ENCODE peak calls at places on chromosomes 3 and 15, in ten cellular contexts. C is upper lobe of right lung; S is pancreas; Y is transverse colon; O is IMR-90; Q is heart left ventricle; W is CD8-positive, alpha-beta T cell; F is GM23338; M is uterus; R is Peyer's patch. L is an unnamed sample. For H3K36me3 and H3K27me3, the result is how much of the 10 kb centered on the place peaks cover.

GRCh38 chr3:44242716-44243115 is 1.0 kb downstream of the TOPAZ1 start:
- DNase-seq in C (no peak), O (no peak), W (no peak), S (no peak), Y (no peak), M (no peak), R (no peak), Q (no peak), F (no peak), L (no peak)

GRCh38 chr3:72345237-72345878 is 502.9 kb downstream of the SHQ1 start:
- DNase-seq in M (no peak), W (no peak), R (no peak), O (no peak), F (no peak), Q (no peak), C (no peak), S (no peak), Y (no peak), L (no peak)

GRCh38 chr3:105108823-105109222 is 257.9 kb upstream of the ALCAM start:
- DNase-seq in Y (no peak), S (no peak), M (no peak), W (no peak), C (no peak), O (no peak), R (no peak), F (no peak), Q (no peak), L (no peak)

GRCh38 chr3:113747719-113748046 is 848 bp downstream of the ATP6V1A start:
- DNase-seq in O (no peak), W (no peak), Q (no peak), R (no peak), S (no peak), M (no peak), F (no peak), Y (no peak), C (no peak), L (no peak)

GRCh38 chr3:16820485-16820884 is 64.3 kb upstream of the PLCL2 start:
- DNase-seq in R (no peak), Y (no peak), S (no peak), C (no peak), Q (no peak), F (no peak), O (no peak), M (no peak), W (no peak), L (no peak)

GRCh38 chr3:29324180-29324651 is 43.3 kb downstream of the RBMS3 start:
- DNase-seq in Y (peak), R (peak), C (peak), S (no peak), O (peak), F (no peak), M (peak), Q (peak), W (no peak), L (peak)

GRCh38 chr15:73988075-73988969 is 3.8 kb downstream of the STOML1 start:
- DNase-seq in F (no peak), S (no peak), C (no peak), R (no peak), W (no peak), O (peak), Y (no peak), M (no peak), Q (no peak), L (no peak)

GRCh38 chr3:132347095-132347494 is 29.9 kb downstream of the ACP3 start:
- DNase-seq in Y (no peak), R (no peak), F (no peak), M (no peak), O (no peak), C (no peak), W (no peak), S (peak), Q (no peak), L (no peak)

GRCh38 chr15:59420986-59421618 is 16.9 kb upstream of the FAM81A start:
- DNase-seq in O (peak), W (no peak), C (no peak), S (no peak), R (no peak), Q (no peak), F (peak), Y (no peak), M (no peak), L (no peak)

GRCh38 chr3:119356646-119357045 is 62.5 kb downstream of the ARHGAP31 start:
- DNase-seq in W (no peak), M (no peak), F (no peak), C (no peak), Y (no peak), O (no peak), S (no peak), Q (no peak), R (no peak), L (no peak)

GRCh38 chr3:48962939-48963338 is 27.1 kb upstream of the P4HTM start:
- DNase-seq in C (no peak), R (no peak), W (no peak), M (no peak), O (no peak), S (no peak), Q (no peak), F (peak), Y (no peak), L (no peak)

GRCh38 chr3:49470714-49471420 is 800 bp downstream of the DAG1 start:
- DNase-seq in M (peak), O (no peak), F (no peak), R (no peak), Y (no peak), S (no peak), Q (no peak), C (no peak), W (no peak), L (no peak)

GRCh38 chr3:115099115-115099884 is 47.8 kb downstream of the ZBTB20 start:
- DNase-seq in C (no peak), Y (no peak), M (no peak), W (no peak), F (no peak), S (no peak), O (peak), Q (no peak), R (no peak), L (no peak)

GRCh38 chr15:59741274-59741906 is 52.3 kb upstream of the BNIP2 start:
- DNase-seq in R (no peak), Y (no peak), F (peak), O (no peak), M (no peak), W (no peak), Q (no peak), S (no peak), C (no peak), L (no peak)

GRCh38 chr15:68700395-68701123 is 120.1 kb downstream of the ANP32A start:
- DNase-seq in C (no peak), R (no peak), M (peak), S (no peak), Y (peak), W (no peak), O (peak), Q (peak), F (peak), L (peak)

GRCh38 chr15:34335176-34335575 is 2.4 kb downstream of the SLC12A6 start:
- DNase-seq in M (no peak), S (no peak), C (no peak), Q (no peak), F (no peak), Y (no peak), W (no peak), O (no peak), R (no peak), L (no peak)

GRCh38 chr3:52893723-52894122 is 3.6 kb downstream of the STIMATE start:
- DNase-seq in W (no peak), M (no peak), Q (peak), F (no peak), R (no peak), S (peak), O (no peak), Y (no peak), C (no peak), L (no peak)

GRCh38 chr15:55221090-55222011 is 24.6 kb upstream of the RSL24D1 start:
- DNase-seq in C (no peak), Y (no peak), S (no peak), W (peak), M (peak), R (no peak), O (peak), Q (no peak), F (peak), L (no peak)

GRCh38 chr15:52006702-52007340 is 12.2 kb upstream of the MAPK6 start:
- DNase-seq in Q (no peak), M (no peak), C (peak), Y (no peak), R (no peak), O (no peak), S (no peak), F (no peak), W (no peak), L (peak)

GRCh38 chr3:152403632-152404066 is 134.9 kb downstream of the MBNL1 start:
- DNase-seq in S (no peak), C (peak), O (peak), R (peak), F (no peak), W (no peak), M (peak), Q (peak), Y (peak), L (peak)

GRCh38 chr15:74040115-74040850 is 42.1 kb downstream of the GOLGA6A start:
- DNase-seq in Q (peak), M (peak), R (peak), C (no peak), W (no peak), S (no peak), F (no peak), Y (peak), O (peak), L (peak)

GRCh38 chr15:82044373-82045178 is 1.2 kb downstream of the MEX3B start:
- DNase-seq in Q (peak), F (peak), R (peak), C (no peak), O (peak), S (peak), Y (peak), M (peak), W (peak), L (peak)

GRCh38 chr3:38264307-38264706 is 1.3 kb upstream of the SLC22A13 start:
- DNase-seq in M (no peak), F (no peak), R (no peak), W (no peak), Y (no peak), Q (peak), S (no peak), O (no peak), C (no peak), L (no peak)

GRCh38 chr3:149247929-149248691 is 26.5 kb upstream of the CP start:
- DNase-seq in O (peak), R (no peak), M (no peak), F (peak), W (no peak), Q (no peak), C (no peak), S (peak), Y (no peak), L (no peak)

GRCh38 chr3:106257172-106257571 is 388.4 kb upstream of the CBLB start:
- DNase-seq in S (no peak), W (no peak), F (no peak), O (no peak), R (no peak), C (no peak), Q (no peak), M (no peak), Y (no peak), L (no peak)

GRCh38 chr3:69051796-69052566 is at the start of gene TMF1:
- DNase-seq in F (peak), O (peak), Y (peak), W (peak), Q (peak), R (peak), M (peak), S (peak), C (peak), L (peak)

GRCh38 chr3:141798455-141798854 is 35.2 kb downstream of the GRK7 start:
- DNase-seq in O (no peak), S (peak), M (peak), F (no peak), W (no peak), Q (peak), C (no peak), Y (peak), R (no peak), L (no peak)

GRCh38 chr15:43762824-43763223 is 13.9 kb downstream of the ELL3 start:
- DNase-seq in M (no peak), C (no peak), Q (no peak), O (peak), S (no peak), W (no peak), F (no peak), R (no peak), Y (no peak), L (no peak)
- H3K36me3 ChIP-seq in M (under half), C (half or more), Q (half or more), O (under half), S (under half), W (half or more), F (half or more), R (under half), Y (under half), L (under half)

GRCh38 chr15:29969587-29970401 is 113.0 kb upstream of the GOLGA8J start:
- DNase-seq in O (no peak), W (no peak), Q (no peak), M (no peak), Y (no peak), F (no peak), R (no peak), C (no peak), S (no peak), L (no peak)
- H3K27me3 ChIP-seq in O (half or more), W (under half), Q (under half), M (under half), Y (half or more), F (under half), R (under half), C (under half), S (under half), L (under half)

DNA sequence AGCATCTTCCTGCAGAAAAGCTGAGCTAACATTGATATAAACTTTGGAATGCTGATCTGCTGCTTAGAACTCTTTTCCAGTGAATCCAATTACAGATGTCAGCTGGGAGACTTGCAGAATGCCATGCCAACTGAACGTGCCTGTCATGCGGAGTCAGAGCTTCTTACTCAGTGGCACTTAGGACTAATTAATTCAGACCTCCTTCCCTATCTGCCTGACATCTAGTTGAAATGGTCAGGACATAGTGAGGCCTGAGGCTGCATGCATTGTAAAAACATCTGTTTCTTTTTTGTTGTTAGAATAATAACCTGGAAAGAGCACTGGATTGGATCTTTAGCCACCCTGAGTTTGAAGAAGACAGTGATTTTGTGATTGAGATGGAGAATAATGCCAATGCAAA is 112.6 kb downstream of the USP13 start:
- DNase-seq in Y (no peak), S (no peak), W (no peak), O (no peak), R (no peak), F (no peak), C (no peak), Q (no peak), M (no peak), L (no peak)
- H3K4me3 ChIP-seq in Y (no peak), S (no peak), W (no peak), O (no peak), R (no peak), F (no peak), C (no peak), Q (no peak), M (no peak), L (no peak)

GRCh38 chr15:88393719-88394519 is 73.3 kb downstream of the MRPL46 start:
- DNase-seq in M (no peak), S (no peak), R (no peak), W (no peak), C (no peak), O (no peak), Y (no peak), F (no peak), Q (no peak), L (no peak)
- H3K36me3 ChIP-seq in M (under half), S (under half), R (under half), W (under half), C (under half), O (under half), Y (under half), F (under half), Q (under half), L (under half)

DNA sequence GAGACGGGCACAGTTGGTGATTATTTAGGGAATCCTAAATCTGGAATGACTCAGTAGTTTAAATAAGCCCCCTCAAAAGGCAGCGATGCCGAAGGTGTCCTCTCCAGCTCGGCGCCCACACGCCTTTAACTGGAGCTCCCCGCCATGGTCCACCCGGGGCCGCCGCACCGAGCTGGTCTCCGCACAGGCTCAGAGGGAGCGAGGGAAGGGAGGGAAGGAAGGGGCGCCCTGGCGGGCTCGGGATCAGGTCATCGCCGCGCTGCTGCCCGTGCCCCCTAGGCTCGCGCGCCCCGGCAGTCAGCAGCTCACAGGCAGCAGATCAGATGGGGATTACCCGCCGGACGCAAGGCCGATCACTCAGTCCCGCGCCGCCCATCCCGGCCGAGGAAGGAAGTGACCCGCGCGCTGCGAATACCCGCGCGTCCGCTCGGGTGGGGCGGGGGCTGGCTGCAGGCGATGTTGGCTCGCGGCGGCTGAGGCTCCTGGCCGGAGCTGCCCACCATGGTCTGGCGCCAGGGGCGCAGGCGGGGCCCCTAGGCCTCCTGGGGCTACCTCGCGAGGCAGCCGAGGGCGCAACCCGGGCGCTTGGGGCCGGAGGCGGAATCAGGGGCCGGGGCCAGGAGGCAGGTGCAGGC is 318.0 kb downstream of the FGF12 start:
- DNase-seq in C (peak), Q (peak), F (peak), Y (no peak), M (no peak), O (no peak), W (no peak), S (no peak), R (no peak), L (peak)
- H3K27me3 ChIP-seq in C (under half), Q (under half), F (half or more), Y (half or more), M (under half), O (under half), W (under half), S (under half), R (under half), L (under half)

DNA sequence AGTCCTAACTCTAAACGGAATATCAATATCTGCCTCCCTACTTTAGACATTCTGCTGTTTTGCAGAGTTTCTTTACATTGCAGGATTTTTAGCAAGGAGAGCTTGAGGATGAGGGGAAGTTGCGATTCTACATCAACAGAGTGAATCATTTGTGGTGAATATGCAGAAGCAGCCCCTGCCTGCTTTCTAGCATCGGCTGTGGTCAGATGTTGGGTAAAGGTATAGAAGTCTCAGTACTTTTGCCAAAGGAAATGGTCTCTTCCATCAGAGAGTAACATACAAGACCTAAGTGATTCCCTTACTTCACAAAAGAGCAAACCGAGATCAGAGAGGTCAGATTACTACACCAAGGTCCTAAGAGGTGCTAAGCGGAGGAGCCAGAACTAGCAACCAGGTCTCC is 15.2 kb downstream of the ST3GAL6 start:
- DNase-seq in Q (no peak), O (peak), Y (no peak), M (no peak), S (no peak), C (no peak), W (no peak), F (no peak), R (no peak), L (no peak)
- H3K4me3 ChIP-seq in Q (no peak), O (no peak), Y (no peak), M (no peak), S (no peak), C (no peak), W (no peak), F (no peak), R (no peak), L (no peak)